ENCODE peak calls at places on chromosomes 5 and 9, in ten cellular contexts. W is psoas muscle, X is NT2/D1, H is prostate gland, R is cardiac muscle cell, T is mesendoderm, S is heart right ventricle, F is endothelial cell of umbilical vein, A is PC-3, Q is colonic mucosa. O is an unnamed sample.

GRCh38 chr5:158285771-158286170 is 426.8 kb upstream of the CLINT1 start:
- DNase-seq in W (no peak), X (no peak), H (no peak), R (no peak), T (no peak), S (no peak), F (no peak), A (no peak), Q (no peak), O (no peak)

GRCh38 chr5:130066644-130067043 is 162.4 kb downstream of the CHSY3 start:
- DNase-seq in W (peak; percentile 38), X (no peak), H (no peak), R (no peak), T (no peak), S (no peak), F (no peak), A (no peak), Q (no peak), O (no peak)

GRCh38 chr5:147234825-147235635 is at the start of gene STK32A:
- DNase-seq in W (peak; percentile 81), X (peak; percentile 54), H (no peak), R (peak; percentile 80), T (peak; percentile 86), S (peak; percentile 44), F (peak; percentile 25), A (peak; percentile 65), Q (peak; percentile 32), O (peak; percentile 84)

GRCh38 chr9:14158911-14159310 is 155.0 kb downstream of the NFIB start:
- DNase-seq in W (no peak), X (no peak), H (no peak), R (no peak), T (peak; percentile 19), S (no peak), F (peak; percentile 54), A (peak; percentile 67), Q (no peak), O (no peak)

GRCh38 chr5:68368280-68368679 is 152.7 kb downstream of the PIK3R1 start:
- DNase-seq in W (no peak), X (no peak), H (no peak), R (no peak), T (no peak), S (no peak), F (no peak), A (peak; percentile 3), Q (no peak), O (no peak)

GRCh38 chr9:70672136-70672535 is 257.7 kb upstream of the KLF9 start:
- DNase-seq in W (no peak), X (no peak), H (no peak), R (no peak), T (no peak), S (no peak), F (no peak), A (no peak), Q (no peak), O (no peak)

GRCh38 chr9:125534934-125535701 is 171.9 kb downstream of the MAPKAP1 start:
- DNase-seq in W (no peak), X (no peak), H (no peak), R (peak; percentile 43), T (no peak), S (no peak), F (no peak), A (no peak), Q (no peak), O (peak; percentile 62)

GRCh38 chr9:3887121-3887797 is 361.5 kb upstream of the RFX3 start:
- DNase-seq in W (no peak), X (no peak), H (no peak), R (no peak), T (peak; percentile 59), S (no peak), F (no peak), A (no peak), Q (no peak), O (no peak)

GRCh38 chr9:112443200-112443599 is 43.4 kb upstream of the KIAA1958 start:
- DNase-seq in W (no peak), X (no peak), H (no peak), R (no peak), T (peak; percentile 7), S (no peak), F (peak; percentile 39), A (peak; percentile 18), Q (no peak), O (peak; percentile 6)

GRCh38 chr5:38289457-38289856 is 31.1 kb downstream of the EGFLAM start:
- DNase-seq in W (no peak), X (no peak), H (no peak), R (no peak), T (no peak), S (no peak), F (no peak), A (no peak), Q (no peak), O (no peak)

GRCh38 chr5:38287124-38287523 is 28.8 kb downstream of the EGFLAM start:
- DNase-seq in W (no peak), X (no peak), H (no peak), R (no peak), T (no peak), S (no peak), F (no peak), A (no peak), Q (no peak), O (no peak)

GRCh38 chr5:38285226-38285625 is 26.9 kb downstream of the EGFLAM start:
- DNase-seq in W (no peak), X (no peak), H (no peak), R (no peak), T (no peak), S (no peak), F (no peak), A (no peak), Q (no peak), O (no peak)

GRCh38 chr5:38284378-38284777 is 26.0 kb downstream of the EGFLAM start:
- DNase-seq in W (no peak), X (no peak), H (no peak), R (no peak), T (no peak), S (no peak), F (no peak), A (no peak), Q (no peak), O (no peak)

DNA sequence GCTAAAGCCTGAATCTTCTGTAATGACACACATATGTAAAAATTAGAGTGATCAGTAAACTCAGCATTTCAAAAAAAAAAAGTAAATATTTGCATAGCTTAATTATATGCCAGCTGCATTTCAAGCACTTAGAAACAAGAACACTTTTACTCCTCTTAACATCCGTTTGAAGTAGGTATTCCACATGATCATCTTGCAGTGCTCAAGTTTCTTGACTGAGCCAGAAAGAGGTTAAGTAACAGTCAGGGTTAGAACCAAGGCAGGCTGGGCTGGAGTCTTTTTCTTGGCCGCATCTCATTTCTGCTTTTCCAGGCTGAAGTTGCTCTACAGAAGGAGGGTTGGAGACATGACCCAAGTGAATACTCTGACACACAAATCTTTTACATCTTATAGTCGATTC is 27.7 kb downstream of the EGFLAM start:
- DNase-seq in W (no peak), X (no peak), H (no peak), R (no peak), T (no peak), S (no peak), F (no peak), A (no peak), Q (no peak), O (no peak)
- H3K36me3 ChIP-seq in W (no peaks in the 10 kb centered on the region), X (no peaks in the 10 kb centered on the region), H (no peaks in the 10 kb centered on the region), R (no peaks in the 10 kb centered on the region), T (no peaks in the 10 kb centered on the region), S (no peaks in the 10 kb centered on the region), F (no peaks in the 10 kb centered on the region), A (no peaks in the 10 kb centered on the region), Q (no peaks in the 10 kb centered on the region), O (no peaks in the 10 kb centered on the region)

GRCh38 chr9:131636593-131636992 is 91.3 kb downstream of the PRRT1B start:
- DNase-seq in W (no peak), X (no peak), H (no peak), R (no peak), T (no peak), S (no peak), F (peak; percentile 48), A (no peak), Q (no peak), O (no peak)

GRCh38 chr9:131641618-131642495 is 96.5 kb downstream of the PRRT1B start:
- DNase-seq in W (no peak), X (no peak), H (peak; percentile 78), R (no peak), T (peak; percentile 35), S (no peak), F (no peak), A (no peak), Q (peak; percentile 73), O (peak; percentile 75)

GRCh38 chr9:131642496-131643083 is 97.3 kb downstream of the PRRT1B start:
- DNase-seq in W (no peak), X (no peak), H (no peak), R (no peak), T (no peak), S (no peak), F (no peak), A (no peak), Q (peak; percentile 55), O (no peak)

GRCh38 chr9:131640438-131641181 is 95.3 kb downstream of the PRRT1B start:
- DNase-seq in W (no peak), X (no peak), H (no peak), R (no peak), T (no peak), S (no peak), F (no peak), A (no peak), Q (no peak), O (no peak)

DNA sequence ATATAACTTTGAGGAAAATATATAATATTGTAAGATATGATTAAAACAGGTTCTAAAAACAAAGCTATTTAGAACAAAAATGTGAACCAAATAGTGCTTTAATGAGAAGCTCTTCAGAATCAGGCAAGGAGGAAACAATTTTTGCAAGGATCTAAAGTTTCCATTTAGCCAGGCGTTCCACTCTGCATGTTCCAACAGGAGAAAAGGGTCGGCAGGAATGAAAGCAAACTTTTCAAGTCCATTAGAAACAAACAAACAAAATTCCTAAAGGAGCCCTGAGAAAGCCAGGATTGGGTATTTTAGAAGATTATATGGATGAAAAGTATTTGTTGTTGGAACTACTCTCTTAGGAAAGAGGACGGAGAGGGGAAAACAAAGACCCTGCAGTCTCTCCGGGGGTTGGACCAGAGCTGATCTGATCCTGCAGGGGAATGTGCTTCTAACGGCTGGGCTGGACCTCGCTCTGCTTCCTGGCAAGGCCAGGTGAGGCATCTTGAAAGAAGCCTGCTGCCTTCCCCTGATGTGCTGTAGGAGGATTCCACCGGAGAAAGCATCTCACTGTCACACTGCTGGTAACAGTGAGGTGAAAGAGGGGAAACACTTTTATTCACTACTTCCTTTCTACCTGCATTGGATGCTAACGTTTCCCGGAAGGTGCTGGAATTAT is 94.6 kb downstream of the PRRT1B start:
- DNase-seq in W (no peak), X (no peak), H (no peak), R (no peak), T (no peak), S (no peak), F (no peak), A (no peak), Q (no peak), O (no peak)
- H3K36me3 ChIP-seq in W (peaks cover 2% of the 10 kb centered on the region), X (peaks cover 45% of the 10 kb centered on the region), H (no peaks in the 10 kb centered on the region), R (no peaks in the 10 kb centered on the region), T (no peaks in the 10 kb centered on the region), S (peaks cover 75% of the 10 kb centered on the region), F (peaks cover 9% of the 10 kb centered on the region), A (no peaks in the 10 kb centered on the region), Q (no peaks in the 10 kb centered on the region), O (peaks cover 3% of the 10 kb centered on the region)

GRCh38 chr9:131516274-131516565 is 13.5 kb downstream of the POMT1 start:
- DNase-seq in W (no peak), X (no peak), H (no peak), R (no peak), T (no peak), S (no peak), F (no peak), A (no peak), Q (no peak), O (no peak)
- H3K36me3 ChIP-seq in W (no peaks in the 10 kb centered on the region), X (peaks cover 96% of the 10 kb centered on the region), H (peaks cover 15% of the 10 kb centered on the region), R (peaks cover 54% of the 10 kb centered on the region), T (peaks cover 24% of the 10 kb centered on the region), S (peaks cover 92% of the 10 kb centered on the region), F (peaks cover 72% of the 10 kb centered on the region), A (peaks cover 5% of the 10 kb centered on the region), Q (peaks cover 4% of the 10 kb centered on the region), O (peaks cover 68% of the 10 kb centered on the region)

GRCh38 chr9:123008909-123009308 is 24.6 kb upstream of the GPR21 start:
- DNase-seq in W (no peak), X (no peak), H (no peak), R (no peak), T (no peak), S (no peak), F (no peak), A (no peak), Q (no peak), O (no peak)
- H3K36me3 ChIP-seq in W (peaks cover 4% of the 10 kb centered on the region), X (peaks cover 55% of the 10 kb centered on the region), H (no peaks in the 10 kb centered on the region), R (peaks cover 14% of the 10 kb centered on the region), T (no peaks in the 10 kb centered on the region), S (peaks cover 81% of the 10 kb centered on the region), F (peaks cover 3% of the 10 kb centered on the region), A (peaks cover 9% of the 10 kb centered on the region), Q (no peaks in the 10 kb centered on the region), O (no peaks in the 10 kb centered on the region)